ENCODE peak calls at places on chromosome 15, in ten cellular contexts. One of them, this sample, is unnamed.

GRCh38 chr15:89858661-89859458 is 34.9 kb downstream of the AP3S2 start:
- DNase-seq in heart left ventricle: no peak
- DNase-seq in foreskin fibroblast: no peak
- DNase-seq in fibroblast of villous mesenchyme: no peak
- DNase-seq in HFF-Myc: no peak
- DNase-seq in fibroblast of the aortic adventitia: no peak
- DNase-seq in lower leg skin: no peak
- DNase-seq in uterus: no peak
- DNase-seq in AG09309: no peak
- DNase-seq in epithelial cell of esophagus: no peak
- DNase-seq in this sample: no peak

GRCh38 chr15:96326551-96327154 is 3.8 kb upstream of the NR2F2 start:
- DNase-seq in heart left ventricle: no peak
- DNase-seq in foreskin fibroblast: peak; percentile 53
- DNase-seq in fibroblast of villous mesenchyme: peak; percentile 84
- DNase-seq in HFF-Myc: no peak
- DNase-seq in fibroblast of the aortic adventitia: peak; percentile 73
- DNase-seq in lower leg skin: peak; percentile 92
- DNase-seq in uterus: peak; percentile 69
- DNase-seq in AG09309: peak; percentile 46
- DNase-seq in epithelial cell of esophagus: peak; percentile 63
- DNase-seq in this sample: no peak

GRCh38 chr15:68503213-68503612 is 71.2 kb upstream of the ITGA11 start:
- DNase-seq in heart left ventricle: peak; percentile 8
- DNase-seq in foreskin fibroblast: no peak
- DNase-seq in fibroblast of villous mesenchyme: no peak
- DNase-seq in HFF-Myc: no peak
- DNase-seq in fibroblast of the aortic adventitia: no peak
- DNase-seq in lower leg skin: peak; percentile 50
- DNase-seq in uterus: peak; percentile 10
- DNase-seq in AG09309: no peak
- DNase-seq in epithelial cell of esophagus: no peak
- DNase-seq in this sample: no peak

GRCh38 chr15:22961661-22962221 is 18.4 kb downstream of the CYFIP1 start:
- DNase-seq in heart left ventricle: no peak
- DNase-seq in foreskin fibroblast: no peak
- DNase-seq in fibroblast of villous mesenchyme: peak; percentile 40
- DNase-seq in HFF-Myc: no peak
- DNase-seq in fibroblast of the aortic adventitia: peak; percentile 59
- DNase-seq in lower leg skin: no peak
- DNase-seq in uterus: no peak
- DNase-seq in AG09309: no peak
- DNase-seq in epithelial cell of esophagus: no peak
- DNase-seq in this sample: no peak

GRCh38 chr15:84811151-84811550 is 6.0 kb upstream of the ALPK3 start:
- DNase-seq in heart left ventricle: peak; percentile 13
- DNase-seq in foreskin fibroblast: no peak
- DNase-seq in fibroblast of villous mesenchyme: no peak
- DNase-seq in HFF-Myc: no peak
- DNase-seq in fibroblast of the aortic adventitia: no peak
- DNase-seq in lower leg skin: no peak
- DNase-seq in uterus: no peak
- DNase-seq in AG09309: no peak
- DNase-seq in epithelial cell of esophagus: no peak
- DNase-seq in this sample: no peak

GRCh38 chr15:52136471-52136993 is 24.0 kb upstream of the BCL2L10 start:
- DNase-seq in heart left ventricle: no peak
- DNase-seq in foreskin fibroblast: peak; percentile 14
- DNase-seq in fibroblast of villous mesenchyme: peak; percentile 61
- DNase-seq in HFF-Myc: no peak
- DNase-seq in fibroblast of the aortic adventitia: peak; percentile 72
- DNase-seq in lower leg skin: peak; percentile 78
- DNase-seq in uterus: no peak
- DNase-seq in AG09309: peak; percentile 27
- DNase-seq in epithelial cell of esophagus: no peak
- DNase-seq in this sample: no peak

GRCh38 chr15:48859426-48859825 is 18.5 kb upstream of the EID1 start:
- DNase-seq in heart left ventricle: no peak
- DNase-seq in foreskin fibroblast: no peak
- DNase-seq in fibroblast of villous mesenchyme: no peak
- DNase-seq in HFF-Myc: no peak
- DNase-seq in fibroblast of the aortic adventitia: no peak
- DNase-seq in lower leg skin: no peak
- DNase-seq in uterus: no peak
- DNase-seq in AG09309: no peak
- DNase-seq in epithelial cell of esophagus: no peak
- DNase-seq in this sample: no peak

GRCh38 chr15:95929232-95929846 is 401.2 kb upstream of the NR2F2 start:
- DNase-seq in heart left ventricle: no peak
- DNase-seq in foreskin fibroblast: no peak
- DNase-seq in fibroblast of villous mesenchyme: peak; percentile 93
- DNase-seq in HFF-Myc: no peak
- DNase-seq in fibroblast of the aortic adventitia: no peak
- DNase-seq in lower leg skin: no peak
- DNase-seq in uterus: no peak
- DNase-seq in AG09309: no peak
- DNase-seq in epithelial cell of esophagus: no peak
- DNase-seq in this sample: no peak

GRCh38 chr15:75796321-75796720 is 46.9 kb upstream of the UBE2Q2 start:
- DNase-seq in heart left ventricle: no peak
- DNase-seq in foreskin fibroblast: no peak
- DNase-seq in fibroblast of villous mesenchyme: no peak
- DNase-seq in HFF-Myc: no peak
- DNase-seq in fibroblast of the aortic adventitia: no peak
- DNase-seq in lower leg skin: no peak
- DNase-seq in uterus: no peak
- DNase-seq in AG09309: no peak
- DNase-seq in epithelial cell of esophagus: no peak
- DNase-seq in this sample: no peak

DNA sequence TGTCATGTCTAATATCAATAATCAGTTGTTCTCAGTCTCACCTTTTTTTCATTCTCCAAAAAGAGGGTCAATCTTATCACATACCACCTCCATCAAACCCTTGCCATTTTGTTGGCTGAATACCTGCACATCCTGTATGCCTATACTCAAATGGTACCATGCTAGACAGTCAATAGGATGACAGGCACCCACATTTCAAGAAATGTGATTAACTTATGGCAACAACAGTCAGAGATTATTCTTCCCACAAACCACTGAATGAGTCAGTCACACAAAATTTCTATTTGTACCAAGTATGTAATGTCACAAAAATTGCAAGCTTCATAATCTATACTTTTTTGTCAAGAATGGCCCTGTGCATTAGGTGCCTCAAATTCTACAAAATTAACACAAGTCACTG is 5.1 kb upstream of the SLC27A2 start:
- DNase-seq in heart left ventricle: no peak
- DNase-seq in foreskin fibroblast: no peak
- DNase-seq in fibroblast of villous mesenchyme: no peak
- DNase-seq in HFF-Myc: no peak
- DNase-seq in fibroblast of the aortic adventitia: no peak
- DNase-seq in lower leg skin: no peak
- DNase-seq in uterus: no peak
- DNase-seq in AG09309: no peak
- DNase-seq in epithelial cell of esophagus: no peak
- DNase-seq in this sample: no peak
- TF ChIP-seq CTCF in heart left ventricle: no peak
- TF ChIP-seq CTCF in foreskin fibroblast: no peak
- TF ChIP-seq CTCF in fibroblast of villous mesenchyme: no peak
- TF ChIP-seq CTCF in HFF-Myc: no peak
- TF ChIP-seq CTCF in fibroblast of the aortic adventitia: no peak
- TF ChIP-seq CTCF in lower leg skin: no peak
- TF ChIP-seq CTCF in uterus: no peak
- TF ChIP-seq CTCF in AG09309: no peak
- TF ChIP-seq CTCF in epithelial cell of esophagus: no peak
- TF ChIP-seq CTCF in this sample: no peak

GRCh38 chr15:40420793-40421192 is 15.2 kb downstream of the IVD start:
- DNase-seq in heart left ventricle: no peak
- DNase-seq in foreskin fibroblast: no peak
- DNase-seq in fibroblast of villous mesenchyme: no peak
- DNase-seq in HFF-Myc: no peak
- DNase-seq in fibroblast of the aortic adventitia: no peak
- DNase-seq in lower leg skin: no peak
- DNase-seq in uterus: no peak
- DNase-seq in AG09309: no peak
- DNase-seq in epithelial cell of esophagus: peak; percentile 78
- DNase-seq in this sample: no peak

GRCh38 chr15:40424483-40425115 is 16.2 kb upstream of the BAHD1 start:
- DNase-seq in heart left ventricle: no peak
- DNase-seq in foreskin fibroblast: no peak
- DNase-seq in fibroblast of villous mesenchyme: no peak
- DNase-seq in HFF-Myc: no peak
- DNase-seq in fibroblast of the aortic adventitia: no peak
- DNase-seq in lower leg skin: no peak
- DNase-seq in uterus: no peak
- DNase-seq in AG09309: no peak
- DNase-seq in epithelial cell of esophagus: no peak
- DNase-seq in this sample: no peak

GRCh38 chr15:40418126-40418525 is 12.5 kb downstream of the IVD start:
- DNase-seq in heart left ventricle: no peak
- DNase-seq in foreskin fibroblast: no peak
- DNase-seq in fibroblast of villous mesenchyme: no peak
- DNase-seq in HFF-Myc: no peak
- DNase-seq in fibroblast of the aortic adventitia: no peak
- DNase-seq in lower leg skin: no peak
- DNase-seq in uterus: no peak
- DNase-seq in AG09309: no peak
- DNase-seq in epithelial cell of esophagus: no peak
- DNase-seq in this sample: no peak

GRCh38 chr15:40420071-40420713 is 14.6 kb downstream of the IVD start:
- DNase-seq in heart left ventricle: peak; percentile 43
- DNase-seq in foreskin fibroblast: no peak
- DNase-seq in fibroblast of villous mesenchyme: no peak
- DNase-seq in HFF-Myc: no peak
- DNase-seq in fibroblast of the aortic adventitia: no peak
- DNase-seq in lower leg skin: no peak
- DNase-seq in uterus: no peak
- DNase-seq in AG09309: no peak
- DNase-seq in epithelial cell of esophagus: no peak
- DNase-seq in this sample: no peak

DNA sequence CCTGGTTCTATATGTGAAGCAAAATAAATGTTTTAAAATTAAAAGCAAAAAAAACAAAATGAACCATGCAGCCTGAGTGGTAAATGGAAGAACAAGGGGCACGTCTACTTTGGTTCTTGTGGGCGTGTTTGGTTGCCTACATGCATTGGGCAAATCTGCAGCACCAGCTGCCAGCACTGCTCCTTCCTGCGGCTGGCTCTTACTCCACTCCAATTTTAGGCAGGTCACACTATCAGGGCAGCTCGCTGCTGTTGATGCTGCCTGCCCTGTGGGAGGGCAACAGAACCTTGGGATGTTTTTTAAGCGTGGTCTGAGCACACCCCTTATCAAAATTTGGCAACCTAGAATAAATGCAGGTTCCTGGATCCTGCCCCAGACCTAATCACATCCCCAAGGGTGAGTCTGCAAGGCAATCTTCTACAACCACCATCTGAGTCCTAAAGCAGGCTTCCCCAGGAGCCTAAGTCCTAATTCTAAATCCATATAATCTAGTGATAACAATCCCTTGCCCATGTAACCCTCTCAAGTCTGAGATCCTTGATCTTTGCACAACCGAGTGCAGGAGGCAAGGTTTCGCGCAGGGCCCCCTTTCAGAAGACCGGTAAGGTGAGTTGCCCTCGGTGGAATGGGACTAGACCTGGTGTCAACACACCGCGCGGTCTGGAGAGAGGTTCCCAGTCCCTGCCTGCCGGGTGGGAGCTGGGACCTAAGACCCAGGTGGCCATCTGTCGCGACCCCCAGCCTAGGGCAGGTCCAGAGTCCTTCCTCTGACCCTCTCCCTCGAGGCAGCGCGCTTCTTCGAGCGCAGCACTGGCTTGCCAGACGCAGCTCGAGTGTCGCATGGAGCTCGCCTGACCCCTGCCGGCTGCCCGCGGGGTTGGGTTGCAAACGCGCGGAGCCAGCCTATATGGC is 15.9 kb downstream of the IVD start:
- DNase-seq in heart left ventricle: peak; percentile 80
- DNase-seq in foreskin fibroblast: no peak
- DNase-seq in fibroblast of villous mesenchyme: peak; percentile 66
- DNase-seq in HFF-Myc: peak; percentile 19
- DNase-seq in fibroblast of the aortic adventitia: peak; percentile 65
- DNase-seq in lower leg skin: peak; percentile 93
- DNase-seq in uterus: peak; percentile 61
- DNase-seq in AG09309: no peak
- DNase-seq in epithelial cell of esophagus: peak; percentile 74
- DNase-seq in this sample: no peak
- H3K4me3 ChIP-seq in heart left ventricle: no peak overlapping the region
- H3K4me3 ChIP-seq in foreskin fibroblast: no peak overlapping the region
- H3K4me3 ChIP-seq in fibroblast of villous mesenchyme: peak overlapping the region; percentile 25
- H3K4me3 ChIP-seq in HFF-Myc: no peak overlapping the region
- H3K4me3 ChIP-seq in fibroblast of the aortic adventitia: peak overlapping the region; percentile 22
- H3K4me3 ChIP-seq in lower leg skin: no peak overlapping the region
- H3K4me3 ChIP-seq in uterus: no peak overlapping the region
- H3K4me3 ChIP-seq in AG09309: no peak overlapping the region
- H3K4me3 ChIP-seq in epithelial cell of esophagus: no peak overlapping the region
- H3K4me3 ChIP-seq in this sample: no peak overlapping the region

GRCh38 chr15:98853161-98853560 is 154.4 kb downstream of the PGPEP1L start:
- DNase-seq in heart left ventricle: peak; percentile 89
- DNase-seq in foreskin fibroblast: peak; percentile 93
- DNase-seq in fibroblast of villous mesenchyme: peak; percentile 95
- DNase-seq in HFF-Myc: peak; percentile 88
- DNase-seq in fibroblast of the aortic adventitia: peak; percentile 96
- DNase-seq in lower leg skin: peak; percentile 97
- DNase-seq in uterus: peak; percentile 90
- DNase-seq in AG09309: peak; percentile 82
- DNase-seq in epithelial cell of esophagus: peak; percentile 91
- DNase-seq in this sample: no peak
- TF ChIP-seq CTCF in heart left ventricle: peak; percentile 8
- TF ChIP-seq CTCF in foreskin fibroblast: no peak
- TF ChIP-seq CTCF in fibroblast of villous mesenchyme: no peak
- TF ChIP-seq CTCF in HFF-Myc: no peak
- TF ChIP-seq CTCF in fibroblast of the aortic adventitia: no peak
- TF ChIP-seq CTCF in lower leg skin: no peak
- TF ChIP-seq CTCF in uterus: peak; percentile 23
- TF ChIP-seq CTCF in AG09309: no peak
- TF ChIP-seq CTCF in epithelial cell of esophagus: no peak
- TF ChIP-seq CTCF in this sample: no peak

DNA sequence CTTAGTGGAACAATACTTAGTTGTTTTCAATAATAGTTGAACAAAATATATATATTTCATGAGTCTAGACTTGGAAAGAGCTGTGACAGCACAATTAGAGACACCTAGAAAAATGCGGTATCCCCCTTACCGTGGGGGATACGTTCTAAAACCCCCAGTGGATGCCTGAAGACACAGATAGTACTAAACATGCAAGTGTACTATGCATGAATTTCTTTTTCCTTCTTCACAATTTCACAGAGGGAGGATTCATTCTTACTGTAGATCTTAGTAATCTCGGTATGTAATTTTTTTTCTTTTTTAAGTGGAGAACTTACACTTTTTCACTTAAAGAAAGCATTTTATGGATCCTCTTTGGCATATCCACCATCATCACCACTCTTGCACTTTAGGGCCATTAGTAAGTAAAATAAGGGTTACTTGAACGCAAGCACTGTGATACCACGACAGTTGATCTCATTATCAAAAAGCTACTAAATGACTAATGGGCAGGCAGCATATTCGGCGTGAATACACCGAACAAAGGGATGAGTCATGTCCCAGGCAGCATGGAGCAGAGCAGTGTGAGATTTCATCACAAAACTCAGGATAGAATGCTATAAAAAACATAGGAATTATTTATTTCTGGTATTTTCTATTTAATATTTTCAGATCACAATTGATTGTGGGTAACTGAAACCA is 72.3 kb upstream of the ZNF280D start:
- DNase-seq in heart left ventricle: no peak
- DNase-seq in foreskin fibroblast: peak; percentile 81
- DNase-seq in fibroblast of villous mesenchyme: peak; percentile 74
- DNase-seq in HFF-Myc: peak; percentile 43
- DNase-seq in fibroblast of the aortic adventitia: peak; percentile 91
- DNase-seq in lower leg skin: no peak
- DNase-seq in uterus: peak; percentile 59
- DNase-seq in AG09309: peak; percentile 51
- DNase-seq in epithelial cell of esophagus: peak; percentile 90
- DNase-seq in this sample: peak; percentile 34
- H3K4me3 ChIP-seq in heart left ventricle: peak overlapping the region; percentile 37
- H3K4me3 ChIP-seq in foreskin fibroblast: peak overlapping the region; percentile 44
- H3K4me3 ChIP-seq in fibroblast of villous mesenchyme: peak overlapping the region; percentile 15
- H3K4me3 ChIP-seq in HFF-Myc: no peak overlapping the region
- H3K4me3 ChIP-seq in fibroblast of the aortic adventitia: peak overlapping the region; percentile 36
- H3K4me3 ChIP-seq in lower leg skin: no peak overlapping the region
- H3K4me3 ChIP-seq in uterus: peak overlapping the region; percentile 18
- H3K4me3 ChIP-seq in AG09309: peak overlapping the region; percentile 11
- H3K4me3 ChIP-seq in epithelial cell of esophagus: no peak overlapping the region
- H3K4me3 ChIP-seq in this sample: no peak overlapping the region

This sample was measured in AG04449.